ENCODE peak calls at places on chromosomes 6 and 20, in eight cellular contexts. S, N, K, G, I, B, A and U are unnamed samples.
A peak's percentile ranks its signal among the peaks of the same experiment; 100 is the strongest.

GRCh38 chr6:38404355-38404754 is 235.4 kb downstream of the BTBD9 start:
- DNase-seq in S (no peak), N (no peak), K (no peak), G (no peak), I (no peak), B (peak; percentile 8), A (peak; percentile 9), U (no peak)

GRCh38 chr20:29689411-29690225 is 1567.8 kb upstream of the DEFB115 start:
- DNase-seq in S (no peak), N (no peak), K (no peak), G (no peak), I (no peak), B (no peak), A (peak; percentile 19), U (peak; percentile 46)

GRCh38 chr6:89321571-89321970 is 6.5 kb upstream of the GABRR2 start:
- DNase-seq in S (peak; percentile 26), N (no peak), K (no peak), G (peak; percentile 85), I (no peak), B (no peak), A (no peak), U (no peak)

GRCh38 chr20:49219924-49220831 is 962 bp downstream of the DDX27 start:
- DNase-seq in S (no peak), N (no peak), K (no peak), G (no peak), I (no peak), B (no peak), A (no peak), U (no peak)

GRCh38 chr6:159084493-159085091 is 39.8 kb upstream of the TAGAP start:
- DNase-seq in S (peak; percentile 38), N (no peak), K (no peak), G (no peak), I (no peak), B (peak; percentile 52), A (peak; percentile 12), U (no peak)

GRCh38 chr6:37784585-37784967 is 35.0 kb upstream of the ZFAND3 start:
- DNase-seq in S (no peak), N (no peak), K (peak; percentile 43), G (no peak), I (no peak), B (no peak), A (peak; percentile 48), U (no peak)

GRCh38 chr20:33043731-33044181 is 9.9 kb upstream of the BPIFB3 start:
- DNase-seq in S (no peak), N (no peak), K (no peak), G (no peak), I (no peak), B (no peak), A (no peak), U (no peak)

GRCh38 chr6:75296811-75297779 is 12.5 kb upstream of the TMEM30A start:
- DNase-seq in S (peak; percentile 69), N (no peak), K (no peak), G (peak; percentile 61), I (no peak), B (peak; percentile 49), A (peak; percentile 73), U (no peak)

GRCh38 chr6:158311193-158311592 is 1.1 kb upstream of the TULP4 start:
- DNase-seq in S (peak; percentile 56), N (no peak), K (no peak), G (no peak), I (no peak), B (no peak), A (no peak), U (no peak)

GRCh38 chr6:46056906-46057529 is 41.4 kb upstream of the CLIC5 start:
- DNase-seq in S (no peak), N (no peak), K (no peak), G (no peak), I (no peak), B (no peak), A (no peak), U (no peak)

GRCh38 chr20:25725639-25726038 is 29.0 kb upstream of the ZNF337 start:
- DNase-seq in S (no peak), N (no peak), K (no peak), G (no peak), I (no peak), B (no peak), A (no peak), U (no peak)

GRCh38 chr6:146968041-146968760 is 236.0 kb upstream of the STXBP5 start:
- DNase-seq in S (peak; percentile 68), N (no peak), K (no peak), G (no peak), I (no peak), B (no peak), A (peak; percentile 72), U (no peak)

GRCh38 chr6:126797981-126798380 is 320.5 kb upstream of the RSPO3 start:
- DNase-seq in S (peak; percentile 25), N (no peak), K (no peak), G (no peak), I (no peak), B (no peak), A (peak; percentile 47), U (no peak)

GRCh38 chr6:52579006-52579660 is 2.3 kb upstream of the TRAM2 start:
- DNase-seq in S (no peak), N (no peak), K (no peak), G (no peak), I (no peak), B (no peak), A (no peak), U (no peak)

GRCh38 chr20:17541596-17541995 is 10.4 kb upstream of the BFSP1 start:
- DNase-seq in S (peak; percentile 58), N (no peak), K (no peak), G (no peak), I (no peak), B (no peak), A (no peak), U (no peak)

GRCh38 chr20:47720636-47721427 is 64.4 kb downstream of the SULF2 start:
- DNase-seq in S (no peak), N (no peak), K (no peak), G (no peak), I (no peak), B (no peak), A (peak; percentile 38), U (no peak)

GRCh38 chr6:123655520-123656306 is 19.0 kb upstream of the TRDN start:
- DNase-seq in S (peak; percentile 26), N (no peak), K (no peak), G (peak; percentile 27), I (no peak), B (no peak), A (peak; percentile 51), U (no peak)

GRCh38 chr20:34541264-34541901 is 17.1 kb upstream of the MAP1LC3A start:
- DNase-seq in S (no peak), N (no peak), K (no peak), G (no peak), I (no peak), B (no peak), A (no peak), U (no peak)

GRCh38 chr6:79466222-79466834 is 70.9 kb downstream of the LCA5 start:
- DNase-seq in S (peak; percentile 47), N (no peak), K (no peak), G (peak; percentile 31), I (no peak), B (no peak), A (peak; percentile 22), U (no peak)

GRCh38 chr20:56893206-56893605 is 264.1 kb downstream of the TFAP2C start:
- DNase-seq in S (no peak), N (no peak), K (peak; percentile 81), G (no peak), I (no peak), B (peak; percentile 59), A (peak; percentile 42), U (no peak)

GRCh38 chr6:34145161-34146020 is 496 bp downstream of the GRM4 start:
- DNase-seq in S (peak; percentile 51), N (no peak), K (peak; percentile 69), G (peak; percentile 11), I (no peak), B (peak; percentile 43), A (peak; percentile 59), U (peak; percentile 49)

GRCh38 chr6:160750276-160750689 is 48.2 kb downstream of the PLG start:
- DNase-seq in S (no peak), N (no peak), K (peak; percentile 81), G (no peak), I (no peak), B (peak; percentile 9), A (no peak), U (no peak)

GRCh38 chr6:125984311-125984710 is 2.0 kb upstream of the TRMT11 start:
- DNase-seq in S (peak; percentile 40), N (no peak), K (no peak), G (no peak), I (no peak), B (no peak), A (peak; percentile 73), U (no peak)

GRCh38 chr6:157194643-157195042 is 128.7 kb downstream of the TMEM242 start:
- DNase-seq in S (no peak), N (no peak), K (no peak), G (no peak), I (no peak), B (no peak), A (peak; percentile 45), U (no peak)

GRCh38 chr6:132888701-132889100 is 74.3 kb downstream of the RPS12 start:
- DNase-seq in S (peak; percentile 17), N (no peak), K (no peak), G (no peak), I (no peak), B (no peak), A (peak; percentile 24), U (no peak)

GRCh38 chr6:40550096-40550731 is 37.0 kb downstream of the LRFN2 start:
- DNase-seq in S (peak; percentile 1), N (no peak), K (no peak), G (peak; percentile 55), I (no peak), B (peak; percentile 20), A (peak; percentile 55), U (peak; percentile 55)

GRCh38 chr6:138012682-138013081 is 94.5 kb downstream of the PERP start:
- DNase-seq in S (no peak), N (no peak), K (no peak), G (no peak), I (peak; percentile 34), B (no peak), A (peak; percentile 23), U (no peak)